ENCODE peak calls at places on chromosomes 16 and 17, in five cellular contexts. K, A, D, L and V are unnamed samples.

GRCh38 chr17:61797283-61797682 is 66.0 kb downstream of the BRIP1 start:
- DNase-seq in D (no peak), L (no peak), A (no peak), K (no peak), V (no peak)

GRCh38 chr16:53967172-53967571 is 263.2 kb downstream of the FTO start:
- DNase-seq in L (no peak), K (no peak), A (no peak), D (no peak), V (no peak)

GRCh38 chr16:51343411-51343810 is 192.3 kb upstream of the SALL1 start:
- DNase-seq in A (no peak), K (no peak), D (no peak), L (no peak), V (no peak)

GRCh38 chr17:16943032-16943352 is 28.9 kb downstream of the TNFRSF13B start:
- DNase-seq in D (no peak), A (no peak), L (no peak), K (no peak), V (no peak)

GRCh38 chr17:39666601-39667261 is 1.5 kb upstream of the PNMT start:
- DNase-seq in A (no peak), K (no peak), D (no peak), L (no peak), V (no peak)

GRCh38 chr17:39765766-39766165 is 28.0 kb downstream of the GRB7 start:
- DNase-seq in L (no peak), A (no peak), K (no peak), D (no peak), V (no peak)

GRCh38 chr17:12521416-12521815 is 144.3 kb upstream of the MYOCD start:
- DNase-seq in L (no peak), A (no peak), K (no peak), D (no peak), V (no peak)

GRCh38 chr16:67537636-67538591 is 9.3 kb downstream of the RIPOR1 start:
- DNase-seq in L (peak), A (peak), K (no peak), D (peak), V (peak)

GRCh38 chr16:48081656-48082055 is 74.1 kb downstream of the ABCC12 start:
- DNase-seq in A (no peak), D (no peak), L (no peak), K (peak), V (no peak)

GRCh38 chr16:72740346-72740745 is 307.6 kb downstream of the ZFHX3 start:
- DNase-seq in K (no peak), A (no peak), D (no peak), L (no peak), V (no peak)

GRCh38 chr17:69560987-69561441 is 146.5 kb downstream of the MAP2K6 start:
- DNase-seq in K (peak), A (no peak), D (no peak), L (no peak), V (no peak)

GRCh38 chr17:57534863-57535651 is 210.0 kb downstream of the CCDC182 start:
- DNase-seq in A (no peak), D (no peak), K (no peak), L (no peak), V (no peak)

GRCh38 chr17:3834811-3835210 is 11.2 kb downstream of the NCBP3 start:
- DNase-seq in L (no peak), A (no peak), D (no peak), K (no peak), V (no peak)

GRCh38 chr16:68732068-68732680 is 4.9 kb upstream of the CDH1 start:
- DNase-seq in L (peak), A (no peak), D (no peak), K (peak), V (no peak)

GRCh38 chr17:17783825-17784598 is 52.8 kb downstream of the SREBF1 start:
- DNase-seq in L (peak), D (peak), K (no peak), A (no peak), V (peak)

GRCh38 chr17:74558882-74559519 is 8.3 kb downstream of the CD300H start:
- DNase-seq in A (no peak), K (no peak), D (no peak), L (no peak), V (no peak)

GRCh38 chr17:4860651-4861050 is 27.5 kb downstream of the MINK1 start:
- DNase-seq in L (no peak), D (no peak), K (no peak), A (no peak), V (no peak)

GRCh38 chr16:11407047-11407982 is 62.1 kb downstream of the RMI2 start:
- DNase-seq in K (peak), L (peak), A (peak), D (peak), V (no peak)

GRCh38 chr17:74759243-74759801 is 10.9 kb downstream of the NHERF1 start:
- DNase-seq in D (peak), K (no peak), L (no peak), A (peak), V (no peak)

GRCh38 chr16:57409065-57409464 is 4.5 kb downstream of the CCL17 start:
- DNase-seq in D (no peak), A (no peak), K (no peak), L (no peak), V (no peak)

GRCh38 chr17:2631211-2631610 is 37.8 kb downstream of the PAFAH1B1 start:
- DNase-seq in A (no peak), D (no peak), K (no peak), L (no peak), V (no peak)

GRCh38 chr17:48998557-48999440 is 1.6 kb downstream of the IGF2BP1 start:
- DNase-seq in K (no peak), D (no peak), L (no peak), A (no peak), V (no peak)
- TF ChIP-seq CTCF in K (no peak), D (no peak), L (no peak), A (no peak), V (no peak)

DNA sequence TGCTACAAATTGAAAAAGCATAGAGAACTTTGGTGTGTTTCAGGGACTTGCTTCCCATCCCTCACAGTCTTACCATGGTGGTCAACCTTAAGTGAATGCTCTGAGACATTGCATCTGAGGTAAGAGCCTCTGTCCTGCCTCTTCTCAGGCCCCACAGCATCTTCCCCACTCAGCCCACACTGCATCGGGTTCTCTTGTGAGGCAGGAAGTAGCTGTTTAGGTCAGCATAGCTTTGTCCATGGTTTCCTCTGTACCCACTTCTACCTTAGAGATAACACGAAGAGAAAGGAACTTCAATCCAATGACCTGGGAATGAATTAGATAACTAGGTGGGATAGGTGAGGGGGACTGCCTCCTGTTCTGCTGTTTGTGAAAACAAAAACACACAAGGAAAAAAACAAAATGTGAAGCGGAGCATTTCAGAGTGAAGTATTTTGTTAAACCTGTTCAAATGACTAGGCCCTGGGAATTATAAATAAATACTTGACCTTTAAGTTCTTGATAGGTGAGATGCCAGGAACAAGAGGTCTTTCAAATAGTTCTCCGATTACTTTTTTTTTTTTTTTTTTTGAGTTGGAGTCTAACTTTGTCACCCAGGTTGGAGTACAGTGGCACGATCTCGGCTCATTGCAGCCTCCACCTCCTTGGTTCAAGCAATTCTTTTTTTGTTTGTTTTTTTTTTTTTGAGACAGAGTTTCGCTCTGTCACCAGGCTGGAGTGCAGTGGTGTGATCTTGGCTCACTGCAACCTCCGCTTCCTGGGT is 17.7 kb downstream of the SOCS7 start:
- DNase-seq in D (no peak), A (no peak), L (no peak), K (no peak), V (no peak)
- TF ChIP-seq CTCF in D (no peak), A (no peak), L (no peak), K (no peak), V (no peak)

GRCh38 chr17:60165223-60165622 is 15.4 kb downstream of the CA4 start:
- DNase-seq in A (no peak), L (no peak), D (no peak), K (no peak), V (no peak)
- TF ChIP-seq CTCF in A (no peak), L (no peak), D (no peak), K (no peak), V (no peak)

GRCh38 chr16:27273670-27274522 is 5.3 kb upstream of the NSMCE1 start:
- DNase-seq in K (no peak), D (no peak), L (no peak), A (no peak), V (no peak)
- TF ChIP-seq CTCF in K (no peak), D (no peak), L (no peak), A (no peak), V (no peak)

DNA sequence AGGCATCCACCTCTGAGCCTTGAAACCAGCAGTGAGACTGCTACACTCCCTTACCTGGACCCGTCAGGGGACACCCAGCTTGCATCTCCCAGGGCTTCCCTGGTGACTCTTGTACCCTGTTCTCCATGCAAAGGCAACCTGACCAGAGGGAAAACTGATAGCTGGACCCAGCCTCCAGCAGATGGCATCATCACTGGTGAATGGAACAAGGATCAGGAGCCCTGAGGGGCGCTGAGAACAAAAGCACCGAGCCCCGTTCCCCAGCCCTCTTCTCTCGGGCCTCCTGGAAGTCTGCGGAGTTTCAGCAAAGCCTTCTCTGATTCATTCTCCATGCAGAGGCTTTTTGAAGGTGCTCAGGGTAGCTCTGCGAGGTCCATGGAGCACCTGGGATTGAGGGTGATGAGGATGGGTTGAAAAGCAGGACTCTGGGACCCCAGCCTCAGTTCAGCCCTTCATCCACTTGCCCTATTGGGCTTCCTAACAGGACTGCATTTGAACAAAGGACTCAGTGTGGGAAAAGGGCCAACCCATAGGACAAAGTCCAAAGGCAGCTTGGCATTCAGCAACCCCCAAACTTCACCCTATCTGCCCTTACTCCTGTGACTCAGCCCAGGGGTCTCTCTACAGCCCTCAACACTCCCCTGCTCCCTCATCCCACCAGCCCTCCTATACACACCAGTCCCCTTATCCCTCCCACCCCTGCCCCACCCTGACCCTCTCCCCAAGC is 45.0 kb upstream of the LHX1 start:
- DNase-seq in L (no peak), D (no peak), K (no peak), A (no peak), V (no peak)
- TF ChIP-seq CTCF in L (no peak), D (no peak), K (no peak), A (no peak), V (no peak)

GRCh38 chr17:56000411-56000810 is 152.9 kb upstream of the ANKFN1 start:
- DNase-seq in L (no peak), D (no peak), K (no peak), A (no peak), V (no peak)

GRCh38 chr17:55996826-55997225 is 156.4 kb upstream of the ANKFN1 start:
- DNase-seq in L (no peak), D (no peak), K (no peak), A (no peak), V (no peak)
- TF ChIP-seq CTCF in L (no peak), D (no peak), K (no peak), A (no peak), V (no peak)

GRCh38 chr17:45895969-45896793 is 1.8 kb downstream of the MAPT start:
- DNase-seq in D (no peak), A (no peak), L (no peak), K (no peak), V (no peak)

GRCh38 chr17:45893725-45894021 is 681 bp upstream of the MAPT start:
- DNase-seq in L (no peak), K (no peak), D (no peak), A (no peak), V (no peak)

GRCh38 chr17:45895304-45895968 is 1.1 kb downstream of the MAPT start:
- DNase-seq in L (peak), A (no peak), D (no peak), K (peak), V (peak)

GRCh38 chr17:45896803-45897693 is 2.7 kb downstream of the MAPT start:
- DNase-seq in K (no peak), D (no peak), L (no peak), A (no peak), V (no peak)

DNA sequence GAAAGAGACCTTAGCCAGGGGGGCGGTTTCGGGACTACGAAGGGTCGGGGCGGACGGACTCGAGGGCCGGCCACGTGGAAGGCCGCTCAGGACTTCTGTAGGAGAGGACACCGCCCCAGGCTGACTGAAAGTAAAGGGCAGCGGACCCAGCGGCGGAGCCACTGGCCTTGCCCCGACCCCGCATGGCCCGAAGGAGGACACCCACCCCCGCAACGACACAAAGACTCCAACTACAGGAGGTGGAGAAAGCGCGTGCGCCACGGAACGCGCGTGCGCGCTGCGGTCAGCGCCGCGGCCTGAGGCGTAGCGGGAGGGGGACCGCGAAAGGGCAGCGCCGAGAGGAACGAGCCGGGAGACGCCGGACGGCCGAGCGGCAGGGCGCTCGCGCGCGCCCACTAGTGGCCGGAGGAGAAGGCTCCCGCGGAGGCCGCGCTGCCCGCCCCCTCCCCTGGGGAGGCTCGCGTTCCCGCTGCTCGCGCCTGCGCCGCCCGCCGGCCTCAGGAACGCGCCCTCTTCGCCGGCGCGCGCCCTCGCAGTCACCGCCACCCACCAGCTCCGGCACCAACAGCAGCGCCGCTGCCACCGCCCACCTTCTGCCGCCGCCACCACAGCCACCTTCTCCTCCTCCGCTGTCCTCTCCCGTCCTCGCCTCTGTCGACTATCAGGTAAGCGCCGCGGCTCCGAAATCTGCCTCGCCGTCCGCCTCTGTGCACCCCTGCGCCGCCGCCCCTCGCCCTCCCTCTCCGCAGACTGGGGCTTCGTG is at the start of gene MAPT:
- DNase-seq in A (peak), D (peak), L (peak), K (peak), V (peak)
- TF ChIP-seq CTCF in A (peak), D (peak), L (peak), K (peak), V (no peak)

GRCh38 chr16:13897806-13898205 is 22.1 kb upstream of the ERCC4 start:
- DNase-seq in L (no peak), K (no peak), D (no peak), A (no peak), V (no peak)

GRCh38 chr16:13895516-13895915 is 24.4 kb upstream of the ERCC4 start:
- DNase-seq in L (no peak), D (no peak), K (no peak), A (no peak), V (no peak)

GRCh38 chr16:13892301-13892700 is 27.7 kb upstream of the ERCC4 start:
- DNase-seq in K (no peak), L (no peak), A (no peak), D (no peak), V (no peak)

GRCh38 chr16:13898233-13898632 is 21.7 kb upstream of the ERCC4 start:
- DNase-seq in K (no peak), A (no peak), L (no peak), D (no peak), V (no peak)

DNA sequence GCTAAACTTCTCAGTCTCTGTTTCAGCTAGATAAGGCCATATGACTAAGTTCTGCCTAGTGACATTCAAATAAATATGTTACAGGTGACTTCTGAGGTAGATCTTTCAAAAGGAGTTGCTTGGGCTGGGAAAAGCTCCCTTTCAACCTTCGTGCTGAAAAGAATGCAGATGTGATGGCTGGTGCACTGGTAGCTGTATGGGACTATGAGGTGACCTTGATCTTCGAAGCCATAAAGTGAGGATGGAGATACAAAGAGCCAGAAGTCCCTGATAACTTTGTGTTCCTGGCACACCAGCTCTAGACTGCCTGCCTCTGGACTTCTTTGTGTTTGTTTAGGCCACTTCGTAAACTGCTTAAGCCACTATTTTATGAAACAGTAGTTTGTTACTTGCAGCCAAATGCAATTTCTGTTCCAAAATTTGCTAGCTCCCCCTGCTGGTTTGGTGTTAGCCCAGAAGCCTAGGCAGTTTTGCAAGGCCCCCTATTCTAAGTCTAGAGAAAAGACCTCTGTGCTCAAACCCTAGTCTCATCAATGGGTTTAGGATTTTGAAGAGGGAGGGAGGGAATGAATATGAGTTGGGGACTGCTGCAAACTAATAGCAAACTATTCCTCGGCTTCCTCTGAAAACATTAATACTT is 23.3 kb upstream of the ERCC4 start:
- DNase-seq in L (no peak), K (no peak), A (no peak), D (no peak), V (no peak)
- TF ChIP-seq CTCF in L (no peak), K (peak), A (peak), D (no peak), V (no peak)

GRCh38 chr16:84959045-84959576 is 52.2 kb downstream of the ZDHHC7 start:
- DNase-seq in D (no peak), L (no peak), K (no peak), A (no peak), V (no peak)
- TF ChIP-seq CTCF in D (no peak), L (no peak), K (peak), A (peak), V (no peak)